ENCODE peak calls at places on chromosomes 1 and 21, in eight cellular contexts. D, T, X, P, C, E, R and A are unnamed samples.
A peak's percentile ranks its signal among the peaks of the same experiment; 100 is the strongest.

GRCh38 chr1:6475381-6476133 is 9.6 kb upstream of the TNFRSF25 start:
- DNase-seq in P (peak; percentile 82), C (peak; percentile 65), R (peak; percentile 67), X (peak; percentile 44), E (peak; percentile 74), T (peak; percentile 72), D (peak; percentile 6), A (peak; percentile 68)

GRCh38 chr1:230852959-230853358 is 15.4 kb downstream of the C1orf198 start:
- DNase-seq in C (no peak), D (no peak), R (no peak), E (no peak), X (no peak), T (no peak), P (no peak), A (no peak)

GRCh38 chr1:240687820-240688219 is 75.9 kb upstream of the GREM2 start:
- DNase-seq in D (no peak), P (no peak), X (no peak), T (no peak), E (no peak), C (no peak), R (no peak), A (no peak)

GRCh38 chr1:103761896-103762295 is 12.2 kb downstream of the AMY1C start:
- DNase-seq in D (no peak), R (no peak), P (no peak), C (no peak), T (no peak), X (no peak), E (no peak), A (no peak)

GRCh38 chr1:186566140-186566850 is 105.4 kb upstream of the PDC start:
- DNase-seq in T (no peak), R (no peak), C (no peak), D (no peak), E (no peak), P (no peak), X (peak; percentile 71), A (no peak)

GRCh38 chr1:236524142-236524891 is 535 bp downstream of the LGALS8 start:
- DNase-seq in C (peak; percentile 16), D (peak; percentile 58), X (peak; percentile 95), E (peak; percentile 83), P (peak; percentile 48), R (peak; percentile 42), T (no peak), A (peak; percentile 60)

GRCh38 chr21:18655927-18656326 is 252.3 kb upstream of the TMPRSS15 start:
- DNase-seq in X (no peak), D (no peak), E (no peak), P (no peak), C (no peak), R (no peak), T (no peak), A (no peak)

GRCh38 chr1:7482077-7482476 is 289.0 kb upstream of the VAMP3 start:
- DNase-seq in E (no peak), C (no peak), P (no peak), T (no peak), D (no peak), X (no peak), R (no peak), A (no peak)

GRCh38 chr1:2799811-2800663 is 1.5 kb downstream of the TTC34 start:
- DNase-seq in D (no peak), C (no peak), P (no peak), X (no peak), T (no peak), R (no peak), E (no peak), A (no peak)

GRCh38 chr1:58720680-58721079 is 20.8 kb upstream of the MYSM1 start:
- DNase-seq in P (no peak), R (no peak), C (no peak), T (no peak), D (no peak), X (no peak), E (no peak), A (no peak)

GRCh38 chr1:218164111-218164929 is 120.8 kb upstream of the RRP15 start:
- DNase-seq in C (no peak), X (peak; percentile 25), P (no peak), R (peak; percentile 56), D (no peak), E (peak; percentile 80), T (no peak), A (no peak)

GRCh38 chr21:42508371-42508770 is 5.3 kb upstream of the SLC37A1 start:
- DNase-seq in E (no peak), C (no peak), R (no peak), T (no peak), P (no peak), D (no peak), X (no peak), A (no peak)

GRCh38 chr1:235101558-235102258 is 26.9 kb downstream of the TOMM20 start:
- DNase-seq in R (no peak), D (no peak), C (no peak), T (no peak), E (no peak), X (peak; percentile 43), P (no peak), A (no peak)

GRCh38 chr1:13725714-13726175 is 25.8 kb downstream of the PRDM2 start:
- DNase-seq in T (no peak), R (peak; percentile 12), P (peak; percentile 37), C (peak; percentile 35), X (peak; percentile 39), E (no peak), D (no peak), A (peak; percentile 44)

GRCh38 chr1:154419620-154420020 is 14.5 kb downstream of the IL6R start:
- DNase-seq in X (peak; percentile 97), E (no peak), D (peak; percentile 65), P (no peak), C (peak; percentile 22), R (peak; percentile 64), T (no peak), A (no peak)

GRCh38 chr1:52358851-52359497 is 7.0 kb downstream of the CC2D1B start:
- DNase-seq in E (no peak), P (no peak), X (no peak), C (no peak), T (no peak), R (no peak), D (no peak), A (no peak)

GRCh38 chr1:63984891-63985290 is 211.1 kb downstream of the ROR1 start:
- DNase-seq in R (no peak), X (no peak), E (no peak), D (no peak), C (no peak), T (no peak), P (no peak), A (no peak)

GRCh38 chr1:228141082-228141870 is 1.2 kb downstream of the GUK1 start:
- DNase-seq in R (peak; percentile 45), T (no peak), C (no peak), P (no peak), X (peak; percentile 87), E (no peak), D (no peak), A (no peak)

GRCh38 chr1:204730826-204731459 is 45.4 kb upstream of the LRRN2 start:
- DNase-seq in R (no peak), D (no peak), C (no peak), T (no peak), E (peak; percentile 73), X (no peak), P (no peak), A (no peak)

GRCh38 chr1:174239541-174239940 is 80.2 kb downstream of the RABGAP1L start:
- DNase-seq in E (no peak), C (no peak), X (no peak), D (no peak), P (no peak), T (no peak), R (no peak), A (no peak)

GRCh38 chr1:161173711-161174110 is 3.6 kb downstream of the B4GALT3 start:
- DNase-seq in T (no peak), C (no peak), E (no peak), D (no peak), X (no peak), P (no peak), R (no peak), A (no peak)

GRCh38 chr1:214031267-214031650 is 43.5 kb downstream of the PROX1 start:
- DNase-seq in D (no peak), E (no peak), T (no peak), P (no peak), C (no peak), X (no peak), R (no peak), A (no peak)

GRCh38 chr1:156414440-156415064 is 45.5 kb downstream of the RHBG start:
- DNase-seq in T (no peak), D (no peak), X (no peak), R (no peak), E (no peak), P (no peak), C (no peak), A (no peak)

GRCh38 chr1:10904396-10905358 is 107.8 kb upstream of the TARDBP start:
- DNase-seq in X (no peak), D (no peak), T (no peak), C (peak; percentile 8), R (no peak), P (no peak), E (no peak), A (no peak)

GRCh38 chr1:22153653-22154052 is 10.8 kb upstream of the WNT4 start:
- DNase-seq in D (no peak), R (no peak), X (no peak), P (no peak), T (no peak), C (no peak), E (no peak), A (no peak)

GRCh38 chr1:151356668-151357067 is 9.6 kb upstream of the RFX5 start:
- DNase-seq in P (no peak), E (no peak), X (no peak), D (no peak), R (no peak), C (no peak), T (no peak), A (no peak)

GRCh38 chr1:85344256-85344694 is 67.8 kb upstream of the BCL10 start:
- DNase-seq in E (no peak), T (no peak), X (peak; percentile 82), R (peak; percentile 78), C (no peak), D (no peak), P (no peak), A (no peak)

GRCh38 chr1:78340006-78340405 is 150.8 kb upstream of the PTGFR start:
- DNase-seq in R (no peak), C (no peak), P (no peak), X (peak; percentile 93), T (no peak), E (no peak), D (no peak), A (no peak)